ENCODE peak calls at places on chromosomes 6 and 20, in ten cellular contexts. V is iPS-NIHi11; U is activated CD4-positive, CD25-positive, alpha-beta regulatory T cell; Q is stimulated activated CD4-positive, alpha-beta T cell treated with anti-CD3 and anti-CD28 coated beads, Interleukin-12 subunit alpha, Interleukin-12 subunit beta, amount 100 ng/mL, for 4 hours; P is cardiac muscle cell; B is activated T-helper 9 cell treated with anti-CD3 and anti-CD28 coated beads, Interleukin-2, amount 50 U/mL, for 16 hours; Z is stimulated activated CD8-positive, alpha-beta memory T cell treated with anti-CD3 and anti-CD28 coated beads, Interleukin-4, amount 100 ng/mL, for 4 hours; C is NCI-H748 treated with DMSO at 0.1 percent for 48 hours; O is mucosa of gallbladder; S is fibroblast of pulmonary artery. A is an unnamed sample.

GRCh38 chr20:62840244-62841197 is 21.1 kb downstream of the TCFL5 start:
- DNase-seq in V (no peak), U (no peak), Q (no peak), P (no peak), B (no peak), Z (no peak), C (no peak), O (no peak), S (no peak), A (no peak)

GRCh38 chr6:131643855-131644460 is 6.9 kb downstream of the ENPP3 start:
- DNase-seq in V (no peak), U (no peak), Q (no peak), P (no peak), B (no peak), Z (no peak), C (no peak), O (no peak), S (no peak), A (no peak)

GRCh38 chr20:61810066-61810708 is 255.5 kb downstream of the TAF4 start:
- DNase-seq in V (no peak), U (no peak), Q (no peak), P (no peak), B (no peak), Z (no peak), C (no peak), O (no peak), S (no peak), A (no peak)

GRCh38 chr6:62819640-62820039 is 391.6 kb upstream of the FKBP1C start:
- DNase-seq in V (no peak), U (no peak), Q (no peak), P (no peak), B (no peak), Z (no peak), C (no peak), O (peak), S (no peak), A (no peak)

GRCh38 chr20:54028276-54029011 is 42.0 kb downstream of the BCAS1 start:
- DNase-seq in V (no peak), U (no peak), Q (no peak), P (no peak), B (no peak), Z (no peak), C (no peak), O (no peak), S (no peak), A (no peak)

GRCh38 chr6:145823322-145823944 is 8.8 kb upstream of the FBXO30 start:
- DNase-seq in V (no peak), U (no peak), Q (no peak), P (no peak), B (no peak), Z (no peak), C (no peak), O (no peak), S (no peak), A (no peak)

GRCh38 chr6:23498013-23498412 is 628.0 kb upstream of the NRSN1 start:
- DNase-seq in V (no peak), U (no peak), Q (no peak), P (peak), B (no peak), Z (no peak), C (no peak), O (no peak), S (peak), A (no peak)

GRCh38 chr6:3026811-3027626 is 27.3 kb downstream of the NQO2 start:
- DNase-seq in V (no peak), U (no peak), Q (no peak), P (peak), B (no peak), Z (no peak), C (no peak), O (no peak), S (no peak), A (no peak)

GRCh38 chr20:47125553-47126373 is 230.7 kb downstream of the ZMYND8 start:
- DNase-seq in V (no peak), U (no peak), Q (no peak), P (peak), B (no peak), Z (no peak), C (no peak), O (peak), S (no peak), A (no peak)

GRCh38 chr6:52389626-52390360 is 27.8 kb downstream of the PAQR8 start:
- DNase-seq in V (no peak), U (no peak), Q (no peak), P (peak), B (peak), Z (no peak), C (no peak), O (peak), S (peak), A (no peak)

GRCh38 chr6:39330476-39330875 is 8.0 kb upstream of the KCNK16 start:
- DNase-seq in V (no peak), U (no peak), Q (no peak), P (no peak), B (no peak), Z (no peak), C (no peak), O (no peak), S (no peak), A (no peak)